ENCODE peak calls at places on chromosomes 1 and 21, in five cellular contexts. L is vagina, J is upper lobe of right lung, C is tibial artery, V is ovary. O is an unnamed sample. For H3K36me3 and H3K27me3, the result is how much of the 10 kb centered on the place peaks cover.

GRCh38 chr1:96559181-96559580 is 162.4 kb upstream of the PTBP2 start:
- DNase-seq in C (no peak), J (no peak), V (no peak), L (no peak), O (no peak)

GRCh38 chr21:39444406-39445145 is 1.0 kb downstream of the LCA5L start:
- DNase-seq in J (no peak), V (no peak), C (no peak), L (no peak), O (no peak)

GRCh38 chr1:217747156-217747769 is 116.1 kb downstream of the SPATA17 start:
- DNase-seq in J (no peak), L (no peak), C (no peak), V (no peak), O (no peak)

GRCh38 chr1:89999208-89999607 is 4.3 kb downstream of the ZNF326 start:
- DNase-seq in L (no peak), C (no peak), J (no peak), V (no peak), O (no peak)

GRCh38 chr1:225713281-225713680 is 60.4 kb upstream of the ENAH start:
- DNase-seq in J (no peak), V (no peak), L (no peak), C (no peak), O (no peak)

GRCh38 chr1:235714205-235714897 is 64.8 kb upstream of the GNG4 start:
- DNase-seq in V (no peak), L (no peak), C (no peak), J (no peak), O (no peak)

GRCh38 chr1:178300350-178300699 is 196.4 kb downstream of the CLEC20A start:
- DNase-seq in V (no peak), C (no peak), J (no peak), L (no peak), O (no peak)

GRCh38 chr1:212797681-212798080 is 6.0 kb downstream of the TATDN3 start:
- DNase-seq in L (no peak), J (no peak), C (no peak), V (no peak), O (no peak)

GRCh38 chr1:109241344-109241743 is 8.0 kb upstream of the CELSR2 start:
- DNase-seq in V (no peak), C (no peak), L (no peak), J (peak), O (no peak)

GRCh38 chr1:164969256-164969655 is 387.3 kb downstream of the LMX1A start:
- DNase-seq in L (no peak), J (no peak), V (no peak), C (no peak), O (no peak)

GRCh38 chr1:47647327-47647845 is 209.5 kb downstream of the FOXD2 start:
- DNase-seq in C (no peak), J (no peak), L (no peak), V (no peak), O (no peak)

GRCh38 chr1:146012703-146013565 is 8.6 kb downstream of the HJV start:
- DNase-seq in L (no peak), C (peak), J (no peak), V (peak), O (no peak)

GRCh38 chr21:45470087-45470515 is 65.1 kb downstream of the COL18A1 start:
- DNase-seq in V (no peak), L (no peak), C (no peak), J (no peak), O (no peak)

GRCh38 chr21:45473496-45474322 is 68.5 kb downstream of the SLC19A1 start:
- DNase-seq in V (no peak), L (no peak), C (no peak), J (no peak), O (no peak)

GRCh38 chr21:45469273-45470086 is 64.5 kb downstream of the COL18A1 start:
- DNase-seq in L (no peak), V (no peak), C (no peak), J (peak), O (no peak)

GRCh38 chr21:45472445-45473365 is 67.7 kb downstream of the COL18A1 start:
- DNase-seq in J (no peak), C (no peak), L (no peak), V (no peak), O (no peak)

GRCh38 chr21:45471229-45472052 is 66.5 kb downstream of the COL18A1 start:
- DNase-seq in C (no peak), L (no peak), V (no peak), J (no peak), O (no peak)
- H3K36me3 ChIP-seq in C (under half), L (under half), V (under half), J (under half), O (under half)

DNA sequence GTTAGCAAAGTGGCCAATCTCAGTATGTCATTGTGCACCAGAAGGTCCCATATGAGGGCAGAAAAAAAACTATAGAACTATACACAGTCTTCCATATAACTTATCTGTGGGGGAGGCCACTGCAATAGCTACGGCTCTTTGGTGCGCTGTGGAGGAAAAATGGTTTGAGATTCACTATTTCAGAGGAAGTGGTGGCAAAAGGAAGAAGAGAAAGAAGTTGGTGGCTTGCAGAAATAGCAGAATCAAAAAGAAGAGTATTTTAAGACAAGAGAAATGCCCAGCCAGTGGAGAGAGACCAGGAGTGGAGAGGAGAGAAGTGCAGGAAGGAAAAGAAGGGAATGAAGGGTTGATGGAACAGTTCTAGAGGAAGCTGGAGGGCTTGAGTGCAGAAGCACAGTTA is 64.7 kb downstream of the RUNX1 start:
- DNase-seq in L (no peak), V (no peak), J (no peak), C (no peak), O (no peak)
- H3K27me3 ChIP-seq in L (under half), V (under half), J (under half), C (under half), O (under half)

GRCh38 chr1:228150458-228151169 is 884 bp downstream of the GJC2 start:
- DNase-seq in V (peak), C (peak), J (peak), L (no peak), O (no peak)

GRCh38 chr1:228148196-228148861 is 1.4 kb upstream of the GJC2 start:
- DNase-seq in L (no peak), V (peak), J (no peak), C (peak), O (no peak)

GRCh38 chr1:228150021-228150457 is 309 bp downstream of the GJC2 start:
- DNase-seq in C (no peak), J (peak), V (peak), L (no peak), O (no peak)

GRCh38 chr1:228148971-228149340 is 774 bp upstream of the GJC2 start:
- DNase-seq in J (peak), C (no peak), L (no peak), V (peak), O (no peak)

DNA sequence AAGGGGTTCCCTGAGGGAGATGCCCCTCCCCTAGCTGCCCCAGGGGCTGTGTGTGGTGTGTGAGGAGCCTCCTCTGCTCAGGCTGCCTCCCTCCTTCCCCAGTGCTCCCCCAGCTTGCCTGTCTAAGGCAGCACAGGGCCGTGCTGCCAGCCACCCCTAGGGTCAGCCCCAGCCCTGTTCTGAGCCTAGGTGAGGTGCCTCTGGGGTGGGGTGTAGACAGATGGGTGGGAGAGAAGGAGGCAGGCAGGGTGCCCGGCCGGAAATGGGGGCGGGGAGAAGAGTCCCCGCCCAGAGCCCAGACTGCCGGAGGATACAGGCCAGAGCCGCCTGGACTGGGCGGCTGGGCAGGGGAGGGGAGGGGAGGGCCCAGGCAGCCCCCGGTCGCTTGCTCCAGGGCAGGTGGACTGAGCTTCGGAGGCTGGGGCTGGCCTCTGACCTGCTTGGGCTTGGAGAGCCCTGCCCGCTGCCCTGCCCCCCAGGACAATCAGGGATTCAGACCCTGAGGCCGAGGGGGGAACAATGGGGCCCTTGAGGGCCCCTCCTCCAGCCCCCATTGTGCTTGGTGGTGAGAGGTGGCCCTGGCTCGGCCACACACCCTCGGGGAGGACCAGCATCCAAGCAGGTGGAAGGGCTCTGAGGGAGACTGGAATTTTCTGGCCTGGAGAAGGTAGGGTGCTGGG is at the start of gene GJC2:
- DNase-seq in C (peak), L (no peak), V (peak), J (peak), O (no peak)
- H3K36me3 ChIP-seq in C (under half), L (under half), V (under half), J (under half), O (under half)

DNA sequence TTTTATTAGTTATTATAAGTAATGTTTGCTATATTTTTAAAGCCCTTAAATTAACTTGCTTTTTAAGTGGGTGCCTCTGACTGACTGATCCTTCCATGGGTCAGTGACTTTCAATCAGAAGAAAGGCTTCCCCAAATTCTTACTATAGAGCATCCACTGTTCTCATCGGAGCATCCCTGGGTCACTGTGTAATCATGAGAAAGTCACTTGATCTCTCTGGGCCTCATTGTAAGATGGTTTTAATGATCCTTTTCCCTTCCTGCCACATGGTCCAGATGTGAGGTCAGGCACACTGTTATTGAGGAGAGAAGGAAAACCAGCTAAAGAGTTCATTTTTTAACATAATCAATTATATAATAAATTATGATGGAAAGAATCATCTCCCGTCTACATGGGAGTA is 11.0 kb upstream of the NBL1 start:
- DNase-seq in V (no peak), J (no peak), C (no peak), L (no peak), O (no peak)
- H3K27me3 ChIP-seq in V (under half), J (under half), C (under half), L (under half), O (under half)

GRCh38 chr1:64679177-64679576 is 65.7 kb upstream of the RAVER2 start:
- DNase-seq in J (no peak), C (no peak), V (no peak), L (no peak), O (no peak)

GRCh38 chr1:64676386-64676785 is 68.5 kb upstream of the RAVER2 start:
- DNase-seq in C (no peak), L (no peak), J (no peak), V (no peak), O (no peak)

GRCh38 chr1:64677471-64677870 is 67.4 kb upstream of the RAVER2 start:
- DNase-seq in V (no peak), L (no peak), J (no peak), C (no peak), O (no peak)

GRCh38 chr1:64680601-64681000 is 64.3 kb upstream of the RAVER2 start:
- DNase-seq in J (no peak), L (no peak), V (no peak), C (no peak), O (no peak)

DNA sequence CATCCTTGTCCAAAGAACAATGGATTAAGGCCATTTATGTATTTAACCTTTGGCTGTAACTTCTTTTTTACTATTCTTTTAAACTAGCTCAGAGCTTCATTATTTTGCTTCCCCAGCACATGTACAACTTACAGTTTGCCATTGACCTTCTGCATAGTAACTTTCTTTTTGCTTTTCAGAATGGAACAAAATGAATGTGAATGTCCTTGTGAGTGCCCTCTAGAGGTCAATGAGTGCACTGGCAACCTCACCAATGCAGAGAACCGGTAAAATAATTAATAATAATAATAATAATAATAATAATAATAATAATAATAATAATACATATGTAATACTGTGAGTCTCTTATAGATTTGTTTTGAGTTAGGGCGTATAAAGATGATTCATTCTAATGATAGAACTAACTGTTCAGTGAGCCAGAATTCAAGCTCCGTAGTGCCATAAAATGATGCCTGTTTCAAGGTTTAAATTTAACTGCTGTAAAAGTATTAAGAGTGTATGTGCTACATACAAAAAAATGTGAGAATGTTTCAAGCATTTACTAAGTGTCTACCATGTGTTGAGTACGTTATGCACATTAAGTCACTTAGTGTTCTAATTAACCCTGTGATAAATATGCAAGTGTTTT is 69.0 kb upstream of the RAVER2 start:
- DNase-seq in J (no peak), C (no peak), V (no peak), L (no peak), O (no peak)
- H3K36me3 ChIP-seq in J (under half), C (under half), V (under half), L (under half), O (under half)

GRCh38 chr1:167496962-167497619 is 21.2 kb downstream of the CD247 start:
- DNase-seq in L (no peak), J (no peak), C (no peak), V (no peak), O (no peak)
- H3K27me3 ChIP-seq in L (under half), J (under half), C (under half), V (under half), O (under half)

GRCh38 chr1:55060133-55060999 is 21.0 kb downstream of the PCSK9 start:
- DNase-seq in L (peak), C (no peak), J (no peak), V (no peak), O (no peak)
- H3K36me3 ChIP-seq in L (under half), C (under half), J (under half), V (under half), O (under half)

GRCh38 chr1:6419803-6420593 is at the start of gene HES2:
- DNase-seq in J (no peak), V (no peak), C (no peak), L (no peak), O (no peak)
- H3K27me3 ChIP-seq in J (half or more), V (under half), C (under half), L (under half), O (half or more)

GRCh38 chr1:43669878-43670277 is 19.9 kb downstream of the KDM4A start:
- DNase-seq in L (no peak), C (no peak), J (no peak), V (no peak), O (no peak)

GRCh38 chr1:43671626-43672330 is 21.8 kb downstream of the KDM4A start:
- DNase-seq in V (no peak), L (no peak), C (no peak), J (no peak), O (no peak)

GRCh38 chr1:43671193-43671592 is 21.2 kb downstream of the KDM4A start:
- DNase-seq in C (no peak), V (no peak), J (no peak), L (no peak), O (no peak)

GRCh38 chr1:43666608-43667007 is 16.7 kb downstream of the KDM4A start:
- DNase-seq in L (no peak), J (no peak), C (no peak), V (no peak), O (no peak)

GRCh38 chr1:43668956-43669355 is 19.0 kb downstream of the KDM4A start:
- DNase-seq in C (no peak), L (no peak), J (no peak), V (no peak), O (no peak)
- H3K36me3 ChIP-seq in C (half or more), L (half or more), J (half or more), V (under half), O (half or more)

O was measured in esophagus muscularis mucosa.